ENCODE peak calls at places on chromosomes 4 and X, in four cellular contexts. One of them, this sample, is unnamed.

GRCh38 chr4:184417802-184418511 is 56.4 kb downstream of the IRF2 start:
- DNase-seq in IMR-90: peak
- DNase-seq in fibroblast of lung: peak
- DNase-seq in A549: peak
- DNase-seq in this sample: no peak

GRCh38 chr4:6733358-6734164 is 17.6 kb downstream of the BLOC1S4 start:
- DNase-seq in IMR-90: no peak
- DNase-seq in fibroblast of lung: no peak
- DNase-seq in A549: no peak
- DNase-seq in this sample: peak

GRCh38 chr4:20418865-20419451 is 167.3 kb downstream of the SLIT2 start:
- DNase-seq in IMR-90: peak
- DNase-seq in fibroblast of lung: peak
- DNase-seq in A549: peak
- DNase-seq in this sample: no peak

GRCh38 chr4:156764145-156764544 is 207.5 kb downstream of the PDGFC start:
- DNase-seq in IMR-90: no peak
- DNase-seq in fibroblast of lung: peak
- DNase-seq in A549: no peak
- DNase-seq in this sample: no peak

GRCh38 chrX:34891391-34891790 is 51.2 kb upstream of the FAM47B start:
- DNase-seq in IMR-90: no peak
- DNase-seq in fibroblast of lung: no peak
- DNase-seq in A549: no peak
- DNase-seq in this sample: no peak

GRCh38 chr4:13704020-13704419 is 76.5 kb upstream of the BOD1L1 start:
- DNase-seq in IMR-90: no peak
- DNase-seq in fibroblast of lung: no peak
- DNase-seq in A549: no peak
- DNase-seq in this sample: no peak

GRCh38 chr4:83810428-83810827 is 274.5 kb downstream of the GPAT3 start:
- DNase-seq in IMR-90: peak
- DNase-seq in fibroblast of lung: peak
- DNase-seq in A549: no peak
- DNase-seq in this sample: no peak

GRCh38 chr4:144714166-144714565 is 68.2 kb downstream of the HHIP start:
- DNase-seq in IMR-90: peak
- DNase-seq in fibroblast of lung: peak
- DNase-seq in A549: no peak
- DNase-seq in this sample: no peak

GRCh38 chrX:40097492-40098263 is at the start of gene BCOR:
- DNase-seq in IMR-90: peak
- DNase-seq in fibroblast of lung: peak
- DNase-seq in A549: peak
- DNase-seq in this sample: peak

GRCh38 chrX:63250253-63250868 is 100.8 kb downstream of the SPIN4 start:
- DNase-seq in IMR-90: peak
- DNase-seq in fibroblast of lung: peak
- DNase-seq in A549: peak
- DNase-seq in this sample: no peak

GRCh38 chr4:930827-931193 is 1.3 kb downstream of the GAK start:
- DNase-seq in IMR-90: no peak
- DNase-seq in fibroblast of lung: no peak
- DNase-seq in A549: no peak
- DNase-seq in this sample: no peak

GRCh38 chrX:13463608-13464007 is 105.8 kb upstream of the EGFL6 start:
- DNase-seq in IMR-90: peak
- DNase-seq in fibroblast of lung: peak
- DNase-seq in A549: no peak
- DNase-seq in this sample: peak

GRCh38 chr4:147597561-147597960 is 19.6 kb upstream of the TMEM184C start:
- DNase-seq in IMR-90: no peak
- DNase-seq in fibroblast of lung: no peak
- DNase-seq in A549: no peak
- DNase-seq in this sample: no peak

GRCh38 chrX:107827137-107827831 is 1.6 kb downstream of the MID2 start:
- DNase-seq in IMR-90: no peak
- DNase-seq in fibroblast of lung: no peak
- DNase-seq in A549: no peak
- DNase-seq in this sample: peak

GRCh38 chr4:111806331-111806730 is 338.9 kb upstream of the FAM241A start:
- DNase-seq in IMR-90: no peak
- DNase-seq in fibroblast of lung: no peak
- DNase-seq in A549: peak
- DNase-seq in this sample: no peak

GRCh38 chrX:133970021-133970550 is 15.3 kb downstream of the GPC3 start:
- DNase-seq in IMR-90: no peak
- DNase-seq in fibroblast of lung: no peak
- DNase-seq in A549: no peak
- DNase-seq in this sample: no peak

GRCh38 chr4:24801136-24801855 is 5.9 kb downstream of the SOD3 start:
- DNase-seq in IMR-90: no peak
- DNase-seq in fibroblast of lung: no peak
- DNase-seq in A549: no peak
- DNase-seq in this sample: peak

GRCh38 chr4:148445071-148445902 is 3.1 kb upstream of the NR3C2 start:
- DNase-seq in IMR-90: no peak
- DNase-seq in fibroblast of lung: peak
- DNase-seq in A549: no peak
- DNase-seq in this sample: peak

GRCh38 chr4:157115613-157116340 is 39.8 kb downstream of the GLRB start:
- DNase-seq in IMR-90: peak
- DNase-seq in fibroblast of lung: peak
- DNase-seq in A549: peak
- DNase-seq in this sample: no peak

GRCh38 chrX:109914114-109914849 is 88.6 kb upstream of the TMEM164 start:
- DNase-seq in IMR-90: no peak
- DNase-seq in fibroblast of lung: no peak
- DNase-seq in A549: no peak
- DNase-seq in this sample: no peak

GRCh38 chr4:6892190-6892908 is 17.3 kb upstream of the TBC1D14 start:
- DNase-seq in IMR-90: peak
- DNase-seq in fibroblast of lung: peak
- DNase-seq in A549: peak
- DNase-seq in this sample: peak

GRCh38 chr4:8606966-8607365 is 14.4 kb downstream of the CPZ start:
- DNase-seq in IMR-90: no peak
- DNase-seq in fibroblast of lung: no peak
- DNase-seq in A549: no peak
- DNase-seq in this sample: no peak

GRCh38 chrX:155870958-155871357 is 10.2 kb upstream of the VAMP7 start:
- DNase-seq in IMR-90: no peak
- DNase-seq in fibroblast of lung: no peak
- DNase-seq in A549: no peak
- DNase-seq in this sample: no peak

GRCh38 chr4:19844436-19844835 is 407.3 kb upstream of the SLIT2 start:
- DNase-seq in IMR-90: peak
- DNase-seq in fibroblast of lung: peak
- DNase-seq in A549: no peak
- DNase-seq in this sample: no peak

GRCh38 chr4:168449740-168450442 is 30.4 kb downstream of the DDX60L start:
- DNase-seq in IMR-90: peak
- DNase-seq in fibroblast of lung: peak
- DNase-seq in A549: no peak
- DNase-seq in this sample: no peak

GRCh38 chr4:128812360-128812958 is 3.0 kb downstream of the JADE1 start:
- DNase-seq in IMR-90: peak
- DNase-seq in fibroblast of lung: peak
- DNase-seq in A549: peak
- DNase-seq in this sample: peak

GRCh38 chr4:54185380-54185779 is 43.7 kb upstream of the PDGFRA start:
- DNase-seq in IMR-90: no peak
- DNase-seq in fibroblast of lung: no peak
- DNase-seq in A549: no peak
- DNase-seq in this sample: peak
- H3K4me2 ChIP-seq in IMR-90: no peak
- H3K4me2 ChIP-seq in fibroblast of lung: no peak
- H3K4me2 ChIP-seq in A549: no peak
- H3K4me2 ChIP-seq in this sample: no peak

GRCh38 chrX:56813318-56813837 is 84.3 kb downstream of the NBDY start:
- DNase-seq in IMR-90: peak
- DNase-seq in fibroblast of lung: peak
- DNase-seq in A549: no peak
- DNase-seq in this sample: no peak
- H3K4me2 ChIP-seq in IMR-90: no peak
- H3K4me2 ChIP-seq in fibroblast of lung: peak
- H3K4me2 ChIP-seq in A549: no peak
- H3K4me2 ChIP-seq in this sample: peak

DNA sequence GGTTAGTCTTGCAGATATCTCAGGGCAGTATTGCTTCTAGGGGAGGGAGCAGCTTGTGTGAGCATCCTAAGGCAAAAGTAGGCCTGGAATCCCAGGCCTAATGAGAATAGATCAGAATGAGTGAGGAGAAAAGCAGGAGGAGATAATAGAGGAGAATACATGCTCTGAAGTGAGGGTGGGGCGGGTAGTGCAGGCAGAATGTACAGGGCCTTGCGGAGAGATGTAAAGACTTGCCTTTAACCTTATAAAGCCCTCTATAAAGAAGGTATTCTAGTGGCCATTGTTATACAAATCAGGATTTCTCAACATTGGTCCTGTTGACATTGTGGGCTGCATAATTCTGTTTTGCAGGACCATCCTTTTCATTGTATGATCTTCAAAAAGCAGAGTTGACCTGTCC is 855.3 kb downstream of the PCDH7 start:
- DNase-seq in IMR-90: no peak
- DNase-seq in fibroblast of lung: no peak
- DNase-seq in A549: no peak
- DNase-seq in this sample: no peak
- H3K4me2 ChIP-seq in IMR-90: no peak
- H3K4me2 ChIP-seq in fibroblast of lung: no peak
- H3K4me2 ChIP-seq in A549: no peak
- H3K4me2 ChIP-seq in this sample: no peak

GRCh38 chr4:145920205-145920604 is 18.4 kb downstream of the ZNF827 start:
- DNase-seq in IMR-90: peak
- DNase-seq in fibroblast of lung: peak
- DNase-seq in A549: no peak
- DNase-seq in this sample: peak
- H3K4me2 ChIP-seq in IMR-90: peak
- H3K4me2 ChIP-seq in fibroblast of lung: peak
- H3K4me2 ChIP-seq in A549: no peak
- H3K4me2 ChIP-seq in this sample: peak

GRCh38 chrX:120140293-120140981 is 18.0 kb upstream of the RHOXF2 start:
- DNase-seq in IMR-90: no peak
- DNase-seq in fibroblast of lung: no peak
- DNase-seq in A549: no peak
- DNase-seq in this sample: no peak
- H3K4me2 ChIP-seq in IMR-90: no peak
- H3K4me2 ChIP-seq in fibroblast of lung: no peak
- H3K4me2 ChIP-seq in A549: no peak
- H3K4me2 ChIP-seq in this sample: no peak

GRCh38 chrX:84721416-84721815 is 219.2 kb upstream of the HDX start:
- DNase-seq in IMR-90: no peak
- DNase-seq in fibroblast of lung: no peak
- DNase-seq in A549: no peak
- DNase-seq in this sample: no peak
- H3K4me2 ChIP-seq in IMR-90: no peak
- H3K4me2 ChIP-seq in fibroblast of lung: no peak
- H3K4me2 ChIP-seq in A549: no peak
- H3K4me2 ChIP-seq in this sample: no peak

GRCh38 chr4:2007804-2008670 is 737 bp downstream of the NELFA start:
- DNase-seq in IMR-90: peak
- DNase-seq in fibroblast of lung: peak
- DNase-seq in A549: no peak
- DNase-seq in this sample: peak

GRCh38 chr4:2006956-2007653 is 1.7 kb downstream of the NELFA start:
- DNase-seq in IMR-90: no peak
- DNase-seq in fibroblast of lung: no peak
- DNase-seq in A549: no peak
- DNase-seq in this sample: no peak

GRCh38 chr4:2008671-2008920 is 178 bp downstream of the NELFA start:
- DNase-seq in IMR-90: no peak
- DNase-seq in fibroblast of lung: no peak
- DNase-seq in A549: no peak
- DNase-seq in this sample: no peak

GRCh38 chr4:2009651-2010233 is 968 bp upstream of the NELFA start:
- DNase-seq in IMR-90: peak
- DNase-seq in fibroblast of lung: peak
- DNase-seq in A549: peak
- DNase-seq in this sample: peak

DNA sequence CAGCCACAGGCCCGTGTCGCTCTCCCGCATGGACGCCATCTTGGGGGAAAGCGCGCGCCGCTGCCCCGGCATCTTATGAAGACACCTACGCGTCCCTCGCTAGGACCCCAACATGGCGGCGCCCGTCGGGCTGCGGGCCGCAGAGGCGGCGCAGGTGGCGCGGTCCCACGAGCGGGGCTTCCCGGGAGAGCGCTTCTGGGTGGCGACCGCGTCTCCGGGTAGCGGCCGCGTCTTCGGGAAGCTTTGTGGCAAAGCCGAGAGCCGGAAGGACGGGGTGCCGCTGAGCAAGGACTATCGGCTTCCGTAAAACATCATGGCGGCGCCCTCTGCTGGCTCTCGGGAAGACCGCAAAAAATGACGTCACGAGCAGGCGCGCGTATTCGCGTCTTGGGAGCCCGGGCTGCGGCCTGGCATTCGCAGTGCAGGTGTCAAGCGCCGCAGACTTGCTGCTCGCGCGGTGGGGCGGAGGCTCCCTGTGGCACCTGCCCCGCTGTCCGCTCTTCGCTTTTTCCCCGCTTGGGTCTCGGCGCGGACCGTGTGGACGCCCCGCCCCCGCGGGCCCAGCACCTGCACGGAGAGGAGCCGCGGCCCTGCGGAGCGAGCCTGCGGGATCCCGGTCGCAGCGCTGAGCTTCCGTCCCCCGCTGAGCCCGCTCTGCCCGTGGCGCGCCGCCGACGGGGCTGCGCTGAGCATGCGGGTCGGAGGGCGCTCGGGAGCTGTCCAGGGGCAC is at the start of gene NELFA:
- DNase-seq in IMR-90: peak
- DNase-seq in fibroblast of lung: peak
- DNase-seq in A549: peak
- DNase-seq in this sample: peak
- H3K4me2 ChIP-seq in IMR-90: peak
- H3K4me2 ChIP-seq in fibroblast of lung: peak
- H3K4me2 ChIP-seq in A549: peak
- H3K4me2 ChIP-seq in this sample: peak

GRCh38 chrX:150268839-150269238 is 94.3 kb upstream of the MAMLD1 start:
- DNase-seq in IMR-90: no peak
- DNase-seq in fibroblast of lung: no peak
- DNase-seq in A549: no peak
- DNase-seq in this sample: no peak

GRCh38 chrX:150269613-150270254 is 93.4 kb upstream of the MAMLD1 start:
- DNase-seq in IMR-90: no peak
- DNase-seq in fibroblast of lung: peak
- DNase-seq in A549: peak
- DNase-seq in this sample: no peak

DNA sequence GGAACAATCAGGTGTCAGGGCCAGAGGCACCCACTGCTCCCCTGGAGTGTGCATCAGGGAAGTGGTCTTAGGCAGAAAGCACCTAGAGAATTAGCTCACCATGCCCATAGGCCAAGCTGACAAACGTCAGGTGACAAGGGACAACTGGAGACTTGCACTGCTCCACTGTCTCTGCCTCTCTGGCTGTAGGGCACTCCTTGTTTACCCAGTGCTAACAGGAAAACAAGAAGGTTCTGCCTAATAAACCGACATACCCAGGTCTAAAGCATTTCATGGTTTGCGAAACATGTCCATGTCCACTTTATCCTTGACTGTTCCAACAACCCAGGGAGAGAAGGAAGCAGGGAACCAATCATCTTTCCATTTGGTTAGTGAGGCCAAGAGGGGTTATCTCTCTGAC is 92.5 kb upstream of the MAMLD1 start:
- DNase-seq in IMR-90: no peak
- DNase-seq in fibroblast of lung: no peak
- DNase-seq in A549: no peak
- DNase-seq in this sample: no peak
- H3K4me2 ChIP-seq in IMR-90: no peak
- H3K4me2 ChIP-seq in fibroblast of lung: no peak
- H3K4me2 ChIP-seq in A549: peak
- H3K4me2 ChIP-seq in this sample: no peak